ENCODE peak calls at places on chromosomes 16 and 17, in six cellular contexts. Q is cerebellar cortex; C is activated naive CD4-positive, alpha-beta T cell; H is NCI-H2029 treated with DMSO at 0.1 percent for 48 hours; R is activated gamma-delta T cell treated with Interleukin-2 at 50 U/mL for 16 hours; E is stimulated activated CD4-positive, alpha-beta T cell treated with anti-CD3 and anti-CD28 coated beads, Interleukin-2, amount 100 ng/mL, for 48 hours. I is an unnamed sample.

GRCh38 chr17:27573971-27574525 is 56.9 kb upstream of the LGALS9 start:
- DNase-seq in Q (no peak), C (no peak), H (no peak), R (no peak), E (no peak), I (no peak)

GRCh38 chr16:77148121-77148520 is 42.9 kb upstream of the MON1B start:
- DNase-seq in Q (no peak), C (no peak), H (no peak), R (no peak), E (no peak), I (no peak)

GRCh38 chr17:64155751-64156544 is 26.0 kb upstream of the ERN1 start:
- DNase-seq in Q (no peak), C (no peak), H (peak), R (no peak), E (no peak), I (no peak)

GRCh38 chr16:57128787-57129389 is 36.5 kb downstream of the CPNE2 start:
- DNase-seq in Q (no peak), C (no peak), H (no peak), R (peak), E (no peak), I (no peak)

GRCh38 chr17:7570351-7570750 is 8.6 kb downstream of the SENP3 start:
- DNase-seq in Q (no peak), C (no peak), H (no peak), R (no peak), E (no peak), I (no peak)

GRCh38 chr17:37506678-37507077 is 17.0 kb downstream of the DUSP14 start:
- DNase-seq in Q (peak), C (no peak), H (no peak), R (peak), E (peak), I (no peak)

GRCh38 chr17:3965123-3965800 is 1.0 kb upstream of the ATP2A3 start:
- DNase-seq in Q (no peak), C (peak), H (no peak), R (peak), E (peak), I (peak)

GRCh38 chr17:74977802-74978201 is 5.2 kb upstream of the HID1 start:
- DNase-seq in Q (no peak), C (no peak), H (no peak), R (no peak), E (no peak), I (no peak)

GRCh38 chr16:67114793-67115192 is 5.1 kb downstream of the PHAF1 start:
- DNase-seq in Q (no peak), C (no peak), H (no peak), R (no peak), E (no peak), I (no peak)

GRCh38 chr17:41734139-41734948 is at the start of gene HAP1:
- DNase-seq in Q (peak), C (no peak), H (no peak), R (no peak), E (no peak), I (no peak)

GRCh38 chr17:57357392-57357784 is 101.1 kb downstream of the MSI2 start:
- DNase-seq in Q (peak), C (no peak), H (peak), R (no peak), E (no peak), I (no peak)

GRCh38 chr17:14387036-14387435 is 86.2 kb downstream of the HS3ST3B1 start:
- DNase-seq in Q (no peak), C (no peak), H (no peak), R (no peak), E (no peak), I (no peak)

GRCh38 chr17:81593105-81593871 is 41.1 kb upstream of the FAAP100 start:
- DNase-seq in Q (no peak), C (no peak), H (no peak), R (no peak), E (no peak), I (no peak)

GRCh38 chr16:14635394-14636145 is 2.8 kb downstream of the BFAR start:
- DNase-seq in Q (no peak), C (no peak), H (no peak), R (no peak), E (no peak), I (no peak)

GRCh38 chr17:66275651-66276050 is 26.8 kb upstream of the PRKCA start:
- DNase-seq in Q (no peak), C (no peak), H (no peak), R (no peak), E (no peak), I (no peak)

GRCh38 chr16:85245307-85246172 is 133.3 kb upstream of the CIBAR2 start:
- DNase-seq in Q (peak), C (no peak), H (no peak), R (peak), E (peak), I (peak)

GRCh38 chr17:47099987-47100711 is 88.9 kb downstream of the CDC27 start:
- DNase-seq in Q (peak), C (peak), H (peak), R (peak), E (peak), I (peak)

GRCh38 chr16:55815320-55815719 is 17.6 kb downstream of the CES1 start:
- DNase-seq in Q (no peak), C (no peak), H (no peak), R (no peak), E (no peak), I (no peak)

GRCh38 chr17:75980188-75981018 is 1.4 kb downstream of the TEN1 start:
- DNase-seq in Q (no peak), C (no peak), H (peak), R (no peak), E (no peak), I (peak)

GRCh38 chr17:68033636-68034451 is 1.7 kb upstream of the KPNA2 start:
- DNase-seq in Q (peak), C (no peak), H (no peak), R (no peak), E (no peak), I (no peak)